ENCODE peak calls at places on chromosomes 4 and X, in seven cellular contexts. One of them, this sample, is unnamed.
A peak's percentile ranks its signal among the peaks of the same experiment; 100 is the strongest.

GRCh38 chrX:119753639-119754257 is 4.6 kb upstream of the SOWAHD start:
- DNase-seq in ovary: no peak
- DNase-seq in pancreas: no peak
- DNase-seq in hepatocyte: peak; percentile 34
- DNase-seq in epithelial cell of esophagus: peak; percentile 45
- DNase-seq in AG10803: peak; percentile 36
- DNase-seq in stomach: no peak
- DNase-seq in this sample: peak; percentile 61

GRCh38 chr4:86834901-86835300 is 14.3 kb downstream of the SLC10A6 start:
- DNase-seq in ovary: no peak
- DNase-seq in pancreas: no peak
- DNase-seq in hepatocyte: no peak
- DNase-seq in epithelial cell of esophagus: peak; percentile 80
- DNase-seq in AG10803: peak; percentile 85
- DNase-seq in stomach: no peak
- DNase-seq in this sample: peak; percentile 76

GRCh38 chrX:56994375-56995270 is 718 bp downstream of the SPIN3 start:
- DNase-seq in ovary: peak; percentile 24
- DNase-seq in pancreas: peak; percentile 27
- DNase-seq in hepatocyte: no peak
- DNase-seq in epithelial cell of esophagus: no peak
- DNase-seq in AG10803: peak; percentile 1
- DNase-seq in stomach: no peak
- DNase-seq in this sample: no peak

GRCh38 chrX:109347618-109348017 is 134.3 kb downstream of the GUCY2F start:
- DNase-seq in ovary: no peak
- DNase-seq in pancreas: no peak
- DNase-seq in hepatocyte: peak; percentile 58
- DNase-seq in epithelial cell of esophagus: peak; percentile 53
- DNase-seq in AG10803: peak; percentile 85
- DNase-seq in stomach: no peak
- DNase-seq in this sample: peak; percentile 91

GRCh38 chr4:78379991-78380739 is 171.4 kb upstream of the ANXA3 start:
- DNase-seq in ovary: no peak
- DNase-seq in pancreas: no peak
- DNase-seq in hepatocyte: peak; percentile 35
- DNase-seq in epithelial cell of esophagus: peak; percentile 69
- DNase-seq in AG10803: peak; percentile 71
- DNase-seq in stomach: no peak
- DNase-seq in this sample: peak; percentile 15

GRCh38 chr4:84366111-84366510 is 133.0 kb downstream of the NKX6-1 start:
- DNase-seq in ovary: no peak
- DNase-seq in pancreas: no peak
- DNase-seq in hepatocyte: no peak
- DNase-seq in epithelial cell of esophagus: no peak
- DNase-seq in AG10803: peak; percentile 5
- DNase-seq in stomach: no peak
- DNase-seq in this sample: no peak

GRCh38 chr4:75542824-75543223 is 13.0 kb upstream of the ODAPH start:
- DNase-seq in ovary: no peak
- DNase-seq in pancreas: no peak
- DNase-seq in hepatocyte: peak; percentile 17
- DNase-seq in epithelial cell of esophagus: peak; percentile 97
- DNase-seq in AG10803: peak; percentile 65
- DNase-seq in stomach: no peak
- DNase-seq in this sample: peak; percentile 77

GRCh38 chrX:115357316-115357715 is 67.8 kb downstream of the LUZP4 start:
- DNase-seq in ovary: no peak
- DNase-seq in pancreas: no peak
- DNase-seq in hepatocyte: no peak
- DNase-seq in epithelial cell of esophagus: no peak
- DNase-seq in AG10803: no peak
- DNase-seq in stomach: no peak
- DNase-seq in this sample: no peak

GRCh38 chr4:153072661-153073060 is 131.6 kb upstream of the TRIM2 start:
- DNase-seq in ovary: no peak
- DNase-seq in pancreas: no peak
- DNase-seq in hepatocyte: no peak
- DNase-seq in epithelial cell of esophagus: no peak
- DNase-seq in AG10803: no peak
- DNase-seq in stomach: no peak
- DNase-seq in this sample: no peak

GRCh38 chr4:149784018-149784417 is 31.6 kb downstream of the IQCM start:
- DNase-seq in ovary: no peak
- DNase-seq in pancreas: no peak
- DNase-seq in hepatocyte: no peak
- DNase-seq in epithelial cell of esophagus: peak; percentile 80
- DNase-seq in AG10803: no peak
- DNase-seq in stomach: no peak
- DNase-seq in this sample: peak; percentile 52

GRCh38 chr4:76984788-76985211 is 35.2 kb downstream of the SEPTIN11 start:
- DNase-seq in ovary: peak; percentile 37
- DNase-seq in pancreas: no peak
- DNase-seq in hepatocyte: peak; percentile 88
- DNase-seq in epithelial cell of esophagus: peak; percentile 86
- DNase-seq in AG10803: peak; percentile 100
- DNase-seq in stomach: no peak
- DNase-seq in this sample: peak; percentile 100

GRCh38 chr4:76982638-76983579 is 33.4 kb downstream of the SEPTIN11 start:
- DNase-seq in ovary: no peak
- DNase-seq in pancreas: no peak
- DNase-seq in hepatocyte: no peak
- DNase-seq in epithelial cell of esophagus: no peak
- DNase-seq in AG10803: peak; percentile 63
- DNase-seq in stomach: no peak
- DNase-seq in this sample: peak; percentile 64

GRCh38 chr4:76981649-76982048 is 32.1 kb downstream of the SEPTIN11 start:
- DNase-seq in ovary: no peak
- DNase-seq in pancreas: no peak
- DNase-seq in hepatocyte: no peak
- DNase-seq in epithelial cell of esophagus: no peak
- DNase-seq in AG10803: no peak
- DNase-seq in stomach: no peak
- DNase-seq in this sample: peak; percentile 75

GRCh38 chr4:76987153-76987562 is 37.6 kb downstream of the SEPTIN11 start:
- DNase-seq in ovary: peak; percentile 29
- DNase-seq in pancreas: no peak
- DNase-seq in hepatocyte: peak; percentile 46
- DNase-seq in epithelial cell of esophagus: no peak
- DNase-seq in AG10803: peak; percentile 100
- DNase-seq in stomach: peak; percentile 27
- DNase-seq in this sample: peak; percentile 98

GRCh38 chr4:76984127-76984526 is 34.6 kb downstream of the SEPTIN11 start:
- DNase-seq in ovary: no peak
- DNase-seq in pancreas: no peak
- DNase-seq in hepatocyte: no peak
- DNase-seq in epithelial cell of esophagus: peak; percentile 30
- DNase-seq in AG10803: peak; percentile 74
- DNase-seq in stomach: no peak
- DNase-seq in this sample: peak; percentile 74
- TF ChIP-seq CTCF in ovary: peak; percentile 15
- TF ChIP-seq CTCF in pancreas: peak; percentile 7
- TF ChIP-seq CTCF in hepatocyte: peak; percentile 37
- TF ChIP-seq CTCF in epithelial cell of esophagus: peak; percentile 44
- TF ChIP-seq CTCF in AG10803: peak; percentile 55
- TF ChIP-seq CTCF in stomach: no peak
- TF ChIP-seq CTCF in this sample: peak; percentile 48

GRCh38 chrX:30156009-30156408 is 59.4 kb upstream of the MAGEB2 start:
- DNase-seq in ovary: no peak
- DNase-seq in pancreas: no peak
- DNase-seq in hepatocyte: no peak
- DNase-seq in epithelial cell of esophagus: no peak
- DNase-seq in AG10803: no peak
- DNase-seq in stomach: no peak
- DNase-seq in this sample: no peak

GRCh38 chrX:30153881-30154260 is 61.5 kb upstream of the MAGEB2 start:
- DNase-seq in ovary: no peak
- DNase-seq in pancreas: no peak
- DNase-seq in hepatocyte: no peak
- DNase-seq in epithelial cell of esophagus: no peak
- DNase-seq in AG10803: peak; percentile 28
- DNase-seq in stomach: no peak
- DNase-seq in this sample: peak; percentile 64

GRCh38 chrX:30150196-30150895 is 65.0 kb upstream of the MAGEB2 start:
- DNase-seq in ovary: no peak
- DNase-seq in pancreas: peak; percentile 26
- DNase-seq in hepatocyte: no peak
- DNase-seq in epithelial cell of esophagus: peak; percentile 37
- DNase-seq in AG10803: no peak
- DNase-seq in stomach: no peak
- DNase-seq in this sample: no peak

GRCh38 chrX:30151964-30152363 is 63.4 kb upstream of the MAGEB2 start:
- DNase-seq in ovary: peak; percentile 46
- DNase-seq in pancreas: no peak
- DNase-seq in hepatocyte: no peak
- DNase-seq in epithelial cell of esophagus: no peak
- DNase-seq in AG10803: no peak
- DNase-seq in stomach: no peak
- DNase-seq in this sample: no peak

GRCh38 chrX:30153175-30153880 is 62.0 kb upstream of the MAGEB2 start:
- DNase-seq in ovary: no peak
- DNase-seq in pancreas: no peak
- DNase-seq in hepatocyte: no peak
- DNase-seq in epithelial cell of esophagus: no peak
- DNase-seq in AG10803: no peak
- DNase-seq in stomach: no peak
- DNase-seq in this sample: no peak
- H3K4me3 ChIP-seq in ovary: no peak overlapping the region
- H3K4me3 ChIP-seq in pancreas: no peak overlapping the region
- H3K4me3 ChIP-seq in hepatocyte: no peak overlapping the region
- H3K4me3 ChIP-seq in epithelial cell of esophagus: no peak overlapping the region
- H3K4me3 ChIP-seq in AG10803: no peak overlapping the region
- H3K4me3 ChIP-seq in stomach: no peak overlapping the region
- H3K4me3 ChIP-seq in this sample: no peak overlapping the region

GRCh38 chrX:44873415-44874270 is 655 bp downstream of the KDM6A start:
- DNase-seq in ovary: peak; percentile 73
- DNase-seq in pancreas: peak; percentile 85
- DNase-seq in hepatocyte: peak; percentile 58
- DNase-seq in epithelial cell of esophagus: peak; percentile 52
- DNase-seq in AG10803: peak; percentile 42
- DNase-seq in stomach: peak; percentile 58
- DNase-seq in this sample: peak; percentile 45
- TF ChIP-seq CTCF in ovary: no peak
- TF ChIP-seq CTCF in pancreas: no peak
- TF ChIP-seq CTCF in hepatocyte: no peak
- TF ChIP-seq CTCF in epithelial cell of esophagus: no peak
- TF ChIP-seq CTCF in AG10803: no peak
- TF ChIP-seq CTCF in stomach: no peak
- TF ChIP-seq CTCF in this sample: no peak

DNA sequence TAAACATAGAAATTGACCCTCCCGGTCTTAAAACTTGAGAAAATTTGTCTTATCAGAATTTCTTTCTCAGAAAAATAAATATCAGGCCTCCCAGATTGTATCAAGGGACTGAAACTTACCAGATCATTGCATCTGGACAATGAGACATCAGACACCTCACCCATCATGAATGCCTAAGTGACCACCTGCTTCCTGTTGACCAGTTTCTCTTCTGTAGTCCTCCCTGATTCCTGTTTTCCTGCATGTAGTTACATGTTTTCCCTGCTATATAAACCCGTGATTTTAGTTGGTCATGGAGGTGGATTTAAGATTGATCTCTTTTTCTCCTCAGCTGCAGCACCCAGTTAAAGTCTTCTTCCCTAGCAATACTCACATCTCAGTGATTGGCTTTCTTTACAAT is 548.1 kb downstream of the PPP4R3C start:
- DNase-seq in ovary: no peak
- DNase-seq in pancreas: no peak
- DNase-seq in hepatocyte: no peak
- DNase-seq in epithelial cell of esophagus: peak; percentile 67
- DNase-seq in AG10803: no peak
- DNase-seq in stomach: no peak
- DNase-seq in this sample: peak; percentile 11
- H3K4me3 ChIP-seq in ovary: no peak overlapping the region
- H3K4me3 ChIP-seq in pancreas: no peak overlapping the region
- H3K4me3 ChIP-seq in hepatocyte: no peak overlapping the region
- H3K4me3 ChIP-seq in epithelial cell of esophagus: no peak overlapping the region
- H3K4me3 ChIP-seq in AG10803: no peak overlapping the region
- H3K4me3 ChIP-seq in stomach: no peak overlapping the region
- H3K4me3 ChIP-seq in this sample: no peak overlapping the region

This sample was measured in choroid plexus epithelial cell.